ENCODE peak calls at places on chromosomes 3 and 15, in six cellular contexts. F, A, M, K, P and L are unnamed samples.

GRCh38 chr3:123198352-123198751 is 3.4 kb upstream of the SEC22A start:
- DNase-seq in F (no peak), A (no peak), M (no peak), K (no peak), P (no peak), L (no peak)

GRCh38 chr15:80595391-80595790 is 99.7 kb upstream of the ABHD17C start:
- DNase-seq in F (peak; percentile 38), A (no peak), M (no peak), K (no peak), P (no peak), L (no peak)

GRCh38 chr15:92653836-92654524 is 1.6 kb downstream of the FAM174B start:
- DNase-seq in F (no peak), A (peak; percentile 60), M (no peak), K (peak; percentile 72), P (no peak), L (no peak)

GRCh38 chr3:123834631-123835030 is 49.5 kb downstream of the MYLK start:
- DNase-seq in F (peak; percentile 90), A (no peak), M (no peak), K (no peak), P (no peak), L (no peak)

GRCh38 chr15:57600197-57600596 is 8.5 kb downstream of the MYZAP start:
- DNase-seq in F (no peak), A (no peak), M (no peak), K (no peak), P (no peak), L (no peak)

GRCh38 chr3:23646201-23646955 is 159.4 kb upstream of the UBE2E1 start:
- DNase-seq in F (no peak), A (peak; percentile 45), M (no peak), K (no peak), P (no peak), L (no peak)

GRCh38 chr3:127768346-127769008 is 53.8 kb downstream of the MGLL start:
- DNase-seq in F (peak; percentile 99), A (no peak), M (no peak), K (no peak), P (no peak), L (no peak)

GRCh38 chr3:119745942-119746341 is 36.0 kb upstream of the NR1I2 start:
- DNase-seq in F (no peak), A (no peak), M (no peak), K (no peak), P (no peak), L (no peak)

GRCh38 chr3:194080473-194080872 is 55.5 kb upstream of the HES1 start:
- DNase-seq in F (no peak), A (no peak), M (no peak), K (no peak), P (no peak), L (no peak)

GRCh38 chr3:31008986-31009385 is 114.5 kb upstream of the GADL1 start:
- DNase-seq in F (peak; percentile 22), A (no peak), M (no peak), K (no peak), P (peak; percentile 6), L (no peak)

GRCh38 chr3:106058485-106058884 is 189.7 kb upstream of the CBLB start:
- DNase-seq in F (no peak), A (no peak), M (no peak), K (no peak), P (no peak), L (no peak)

GRCh38 chr15:66941791-66942190 is 123.6 kb upstream of the SMAD3 start:
- DNase-seq in F (no peak), A (no peak), M (no peak), K (no peak), P (no peak), L (no peak)

GRCh38 chr3:139574026-139574947 is 34.7 kb upstream of the RBP1 start:
- DNase-seq in F (no peak), A (peak; percentile 61), M (no peak), K (no peak), P (no peak), L (no peak)

GRCh38 chr15:98363955-98364354 is 284.4 kb upstream of the IGF1R start:
- DNase-seq in F (no peak), A (no peak), M (no peak), K (no peak), P (no peak), L (no peak)

GRCh38 chr3:115986555-115987207 is 363.4 kb downstream of the GAP43 start:
- DNase-seq in F (peak; percentile 34), A (peak; percentile 7), M (no peak), K (peak; percentile 32), P (peak; percentile 80), L (no peak)

GRCh38 chr3:195847061-195847950 is 35.6 kb upstream of the MUC4 start:
- DNase-seq in F (peak; percentile 26), A (no peak), M (no peak), K (peak; percentile 58), P (no peak), L (no peak)

GRCh38 chr3:112604536-112604935 is 36.4 kb downstream of the CCDC80 start:
- DNase-seq in F (peak; percentile 86), A (peak; percentile 14), M (no peak), K (no peak), P (no peak), L (no peak)

GRCh38 chr15:24745276-24745675 is 69.7 kb downstream of the NPAP1 start:
- DNase-seq in F (no peak), A (no peak), M (no peak), K (no peak), P (no peak), L (no peak)

GRCh38 chr15:25568751-25569150 is 129.9 kb upstream of the UBE3A start:
- DNase-seq in F (no peak), A (no peak), M (no peak), K (no peak), P (no peak), L (no peak)

GRCh38 chr3:128415773-128416577 is 50.7 kb downstream of the DNAJB8 start:
- DNase-seq in F (no peak), A (peak; percentile 91), M (no peak), K (no peak), P (no peak), L (no peak)

GRCh38 chr3:50591196-50591741 is 20.3 kb downstream of the CISH start:
- DNase-seq in F (no peak), A (no peak), M (peak; percentile 52), K (no peak), P (no peak), L (no peak)

GRCh38 chr15:66565731-66566130 is at the start of gene LCTL:
- DNase-seq in F (peak; percentile 72), A (no peak), M (no peak), K (no peak), P (peak; percentile 82), L (no peak)

GRCh38 chr3:197249542-197249941 is 48.9 kb downstream of the DLG1 start:
- DNase-seq in F (no peak), A (no peak), M (no peak), K (no peak), P (no peak), L (peak; percentile 4)

GRCh38 chr15:95162967-95163531 is 931.7 kb downstream of the MCTP2 start:
- DNase-seq in F (peak; percentile 91), A (no peak), M (no peak), K (peak; percentile 9), P (no peak), L (no peak)

GRCh38 chr3:126747768-126748167 is 43.7 kb downstream of the CHCHD6 start:
- DNase-seq in F (no peak), A (no peak), M (no peak), K (no peak), P (no peak), L (no peak)

GRCh38 chr3:126748701-126749546 is 44.9 kb downstream of the CHCHD6 start:
- DNase-seq in F (no peak), A (peak; percentile 75), M (no peak), K (no peak), P (no peak), L (no peak)

GRCh38 chr3:126743781-126744180 is 39.7 kb downstream of the CHCHD6 start:
- DNase-seq in F (no peak), A (no peak), M (no peak), K (no peak), P (no peak), L (no peak)

GRCh38 chr3:126745760-126746394 is 41.8 kb downstream of the CHCHD6 start:
- DNase-seq in F (no peak), A (no peak), M (no peak), K (no peak), P (no peak), L (no peak)

DNA sequence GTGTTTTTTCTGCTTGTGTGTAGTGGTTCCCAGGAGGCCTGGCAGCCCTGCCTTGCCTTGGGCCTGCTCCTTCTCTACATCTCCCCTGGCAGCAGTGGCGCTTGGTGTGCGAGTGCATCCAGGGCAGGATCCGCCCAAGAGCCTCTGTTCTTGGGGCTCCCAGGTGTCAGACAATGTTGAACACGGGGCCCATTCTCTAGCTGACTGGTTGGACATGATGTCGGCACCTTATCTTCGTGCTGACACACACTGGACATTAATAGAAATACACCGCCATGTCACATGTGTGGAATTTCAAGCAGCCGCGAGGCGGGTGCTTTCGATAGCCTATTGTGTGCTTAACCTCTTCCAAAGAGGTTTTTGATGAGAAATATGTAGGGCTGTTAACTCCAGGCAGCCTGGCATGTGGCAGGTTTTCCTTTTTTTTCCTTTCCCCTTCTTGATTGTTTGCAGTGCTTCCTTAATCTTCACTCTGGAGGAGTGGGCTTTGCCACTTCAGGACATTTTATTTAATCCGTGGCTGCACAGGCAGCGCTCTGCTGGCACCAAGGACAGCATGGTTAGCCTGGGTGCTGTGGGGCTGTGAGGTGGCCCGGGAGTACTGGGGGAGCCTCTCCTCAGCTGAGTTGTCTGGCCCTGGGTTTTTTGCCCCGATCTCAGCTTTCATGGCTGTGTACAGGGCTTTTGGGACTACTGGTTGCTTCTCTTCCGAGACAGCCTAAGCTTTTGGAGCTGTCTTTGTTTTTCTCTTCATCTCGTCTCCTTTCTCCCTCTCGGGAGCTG is 42.5 kb downstream of the CHCHD6 start:
- DNase-seq in F (peak; percentile 74), A (peak; percentile 43), M (no peak), K (peak; percentile 60), P (no peak), L (no peak)
- TF ChIP-seq CTCF in F (peak; percentile 26), A (peak; percentile 12), M (no peak), K (no peak), P (no peak), L (no peak)

GRCh38 chr15:74564182-74564581 is 23.2 kb downstream of the ARID3B start:
- DNase-seq in F (no peak), A (no peak), M (no peak), K (no peak), P (no peak), L (no peak)
- H4K20me1 ChIP-seq in F (peaks cover 9% of the 10 kb centered on the region), A (no peaks in the 10 kb centered on the region), M (peaks cover 4% of the 10 kb centered on the region), K (no peaks in the 10 kb centered on the region), P (peaks cover 82% of the 10 kb centered on the region), L (no peaks in the 10 kb centered on the region)

DNA sequence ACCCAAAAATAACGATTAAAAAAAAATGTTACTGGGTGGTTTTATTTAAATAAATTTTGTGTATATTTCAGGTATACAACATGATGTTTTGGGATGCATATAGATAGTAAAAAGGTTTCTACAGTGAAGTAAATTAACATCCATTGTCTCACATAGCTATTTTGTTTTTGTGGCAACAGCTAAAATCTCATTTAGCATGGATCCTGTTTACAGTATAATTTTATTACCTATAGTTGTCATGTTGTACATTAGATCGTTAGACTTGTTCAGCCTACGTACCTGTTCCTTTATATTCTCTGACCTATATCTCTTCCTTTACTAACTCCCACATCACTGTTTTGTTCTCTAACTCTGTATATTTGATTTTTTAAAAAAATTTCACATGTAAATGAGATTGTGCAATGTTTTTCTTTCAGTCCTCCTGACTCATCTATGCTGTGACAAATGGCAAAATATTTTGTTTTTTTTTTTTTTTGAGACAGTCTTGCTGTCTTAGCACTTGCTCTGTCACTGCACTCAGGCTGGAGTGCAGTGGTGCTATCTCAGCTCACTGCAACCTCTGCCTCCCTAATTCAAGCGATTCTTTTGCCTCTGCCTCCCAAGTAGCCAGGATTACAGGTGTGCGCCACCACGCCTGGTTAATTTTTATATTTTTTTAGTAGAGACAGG is 45.6 kb downstream of the OIP5 start:
- DNase-seq in F (peak; percentile 44), A (no peak), M (no peak), K (no peak), P (no peak), L (no peak)
- H3K4me1 ChIP-seq in F (peaks cover 3% of the 10 kb centered on the region), A (peaks cover 6% of the 10 kb centered on the region), M (peaks cover 47% of the 10 kb centered on the region), K (no peaks in the 10 kb centered on the region), P (peaks cover 9% of the 10 kb centered on the region), L (peaks cover 67% of the 10 kb centered on the region)

GRCh38 chr15:70519616-70520015 is 243.7 kb downstream of the UACA start:
- DNase-seq in F (no peak), A (no peak), M (no peak), K (no peak), P (no peak), L (no peak)
- TF ChIP-seq CTCF in F (no peak), A (no peak), M (no peak), K (no peak), P (no peak), L (no peak)